ENCODE peak calls at places on chromosomes 1 and 21, in five cellular contexts. One of them, this sample, is unnamed.

GRCh38 chr1:186848509-186849130 is 19.9 kb downstream of the PLA2G4A start:
- DNase-seq in Right ventricle myocardium inferior: no peak
- DNase-seq in frontal cortex: no peak
- DNase-seq in head of caudate nucleus: no peak
- DNase-seq in NCI-H1436: no peak
- DNase-seq in this sample: no peak

GRCh38 chr1:228750915-228751314 is 15.6 kb downstream of the RHOU start:
- DNase-seq in Right ventricle myocardium inferior: no peak
- DNase-seq in frontal cortex: no peak
- DNase-seq in head of caudate nucleus: no peak
- DNase-seq in NCI-H1436: no peak
- DNase-seq in this sample: no peak

GRCh38 chr1:66271216-66271903 is 262.6 kb upstream of the SGIP1 start:
- DNase-seq in Right ventricle myocardium inferior: peak
- DNase-seq in frontal cortex: no peak
- DNase-seq in head of caudate nucleus: peak
- DNase-seq in NCI-H1436: peak
- DNase-seq in this sample: peak

GRCh38 chr1:228094432-228095016 is 8.6 kb downstream of the C1orf35 start:
- DNase-seq in Right ventricle myocardium inferior: no peak
- DNase-seq in frontal cortex: no peak
- DNase-seq in head of caudate nucleus: no peak
- DNase-seq in NCI-H1436: no peak
- DNase-seq in this sample: no peak

GRCh38 chr1:204480515-204480914 is 14.1 kb downstream of the PIK3C2B start:
- DNase-seq in Right ventricle myocardium inferior: no peak
- DNase-seq in frontal cortex: no peak
- DNase-seq in head of caudate nucleus: no peak
- DNase-seq in NCI-H1436: peak
- DNase-seq in this sample: no peak

GRCh38 chr21:31874817-31875216 is 2.0 kb downstream of the HUNK start:
- DNase-seq in Right ventricle myocardium inferior: no peak
- DNase-seq in frontal cortex: no peak
- DNase-seq in head of caudate nucleus: no peak
- DNase-seq in NCI-H1436: no peak
- DNase-seq in this sample: no peak

GRCh38 chr1:10429868-10430215 is 391 bp upstream of the CENPS start:
- DNase-seq in Right ventricle myocardium inferior: no peak
- DNase-seq in frontal cortex: peak
- DNase-seq in head of caudate nucleus: peak
- DNase-seq in NCI-H1436: no peak
- DNase-seq in this sample: no peak

GRCh38 chr21:27807596-27807995 is 840.7 kb upstream of the ADAMTS5 start:
- DNase-seq in Right ventricle myocardium inferior: no peak
- DNase-seq in frontal cortex: no peak
- DNase-seq in head of caudate nucleus: no peak
- DNase-seq in NCI-H1436: no peak
- DNase-seq in this sample: no peak

GRCh38 chr1:244273845-244274619 is 177.7 kb downstream of the ADSS2 start:
- DNase-seq in Right ventricle myocardium inferior: peak
- DNase-seq in frontal cortex: peak
- DNase-seq in head of caudate nucleus: peak
- DNase-seq in NCI-H1436: no peak
- DNase-seq in this sample: peak

GRCh38 chr1:158025576-158026230 is 32.3 kb downstream of the KIRREL1 start:
- DNase-seq in Right ventricle myocardium inferior: no peak
- DNase-seq in frontal cortex: no peak
- DNase-seq in head of caudate nucleus: no peak
- DNase-seq in NCI-H1436: no peak
- DNase-seq in this sample: no peak

GRCh38 chr1:9069324-9070100 is at the start of gene SLC2A5:
- DNase-seq in Right ventricle myocardium inferior: peak
- DNase-seq in frontal cortex: no peak
- DNase-seq in head of caudate nucleus: no peak
- DNase-seq in NCI-H1436: no peak
- DNase-seq in this sample: peak

This sample was measured in Right ventricle myocardium superior.